ENCODE peak calls at places on chromosomes 16 and 17, in seven cellular contexts. One of them, this sample, is unnamed.

GRCh38 chr16:72066747-72067146 is 3.7 kb downstream of the HPR start:
- DNase-seq in fibroblast of the conjunctiva: peak
- DNase-seq in EL: peak
- DNase-seq in GM12891: no peak
- DNase-seq in HTR-8/SVneo: peak
- DNase-seq in CD4-positive, CD25-positive, alpha-beta regulatory T cell: peak
- DNase-seq in mesothelial cell of epicardium: no peak
- DNase-seq in this sample: no peak

GRCh38 chr17:40651939-40652338 is 4.3 kb upstream of the SMARCE1 start:
- DNase-seq in fibroblast of the conjunctiva: no peak
- DNase-seq in EL: no peak
- DNase-seq in GM12891: no peak
- DNase-seq in HTR-8/SVneo: no peak
- DNase-seq in CD4-positive, CD25-positive, alpha-beta regulatory T cell: no peak
- DNase-seq in mesothelial cell of epicardium: no peak
- DNase-seq in this sample: no peak

GRCh38 chr17:54971147-54971546 is 2.6 kb downstream of the STXBP4 start:
- DNase-seq in fibroblast of the conjunctiva: no peak
- DNase-seq in EL: no peak
- DNase-seq in GM12891: no peak
- DNase-seq in HTR-8/SVneo: no peak
- DNase-seq in CD4-positive, CD25-positive, alpha-beta regulatory T cell: no peak
- DNase-seq in mesothelial cell of epicardium: no peak
- DNase-seq in this sample: no peak

GRCh38 chr17:57566724-57567123 is 178.4 kb downstream of the CCDC182 start:
- DNase-seq in fibroblast of the conjunctiva: no peak
- DNase-seq in EL: no peak
- DNase-seq in GM12891: no peak
- DNase-seq in HTR-8/SVneo: no peak
- DNase-seq in CD4-positive, CD25-positive, alpha-beta regulatory T cell: no peak
- DNase-seq in mesothelial cell of epicardium: no peak
- DNase-seq in this sample: no peak

GRCh38 chr17:39612935-39613465 is 5.3 kb upstream of the NEUROD2 start:
- DNase-seq in fibroblast of the conjunctiva: no peak
- DNase-seq in EL: no peak
- DNase-seq in GM12891: no peak
- DNase-seq in HTR-8/SVneo: no peak
- DNase-seq in CD4-positive, CD25-positive, alpha-beta regulatory T cell: no peak
- DNase-seq in mesothelial cell of epicardium: no peak
- DNase-seq in this sample: no peak

GRCh38 chr16:23896832-23897821 is 61.3 kb downstream of the PRKCB start:
- DNase-seq in fibroblast of the conjunctiva: no peak
- DNase-seq in EL: no peak
- DNase-seq in GM12891: no peak
- DNase-seq in HTR-8/SVneo: no peak
- DNase-seq in CD4-positive, CD25-positive, alpha-beta regulatory T cell: peak
- DNase-seq in mesothelial cell of epicardium: no peak
- DNase-seq in this sample: no peak

GRCh38 chr16:11604783-11605563 is 18.3 kb upstream of the LITAF start:
- DNase-seq in fibroblast of the conjunctiva: no peak
- DNase-seq in EL: no peak
- DNase-seq in GM12891: no peak
- DNase-seq in HTR-8/SVneo: no peak
- DNase-seq in CD4-positive, CD25-positive, alpha-beta regulatory T cell: no peak
- DNase-seq in mesothelial cell of epicardium: no peak
- DNase-seq in this sample: no peak

GRCh38 chr16:27321013-27321960 is 7.5 kb downstream of the IL4R start:
- DNase-seq in fibroblast of the conjunctiva: no peak
- DNase-seq in EL: no peak
- DNase-seq in GM12891: no peak
- DNase-seq in HTR-8/SVneo: no peak
- DNase-seq in CD4-positive, CD25-positive, alpha-beta regulatory T cell: no peak
- DNase-seq in mesothelial cell of epicardium: no peak
- DNase-seq in this sample: no peak

GRCh38 chr17:76446449-76447231 is 6.3 kb downstream of the UBE2O start:
- DNase-seq in fibroblast of the conjunctiva: no peak
- DNase-seq in EL: peak
- DNase-seq in GM12891: no peak
- DNase-seq in HTR-8/SVneo: peak
- DNase-seq in CD4-positive, CD25-positive, alpha-beta regulatory T cell: no peak
- DNase-seq in mesothelial cell of epicardium: no peak
- DNase-seq in this sample: peak

GRCh38 chr17:81397314-81398169 is 2.3 kb downstream of the BAHCC1 start:
- DNase-seq in fibroblast of the conjunctiva: no peak
- DNase-seq in EL: peak
- DNase-seq in GM12891: no peak
- DNase-seq in HTR-8/SVneo: no peak
- DNase-seq in CD4-positive, CD25-positive, alpha-beta regulatory T cell: no peak
- DNase-seq in mesothelial cell of epicardium: no peak
- DNase-seq in this sample: no peak

GRCh38 chr17:61571624-61572023 is 19.4 kb downstream of the NACA2 start:
- DNase-seq in fibroblast of the conjunctiva: no peak
- DNase-seq in EL: no peak
- DNase-seq in GM12891: no peak
- DNase-seq in HTR-8/SVneo: no peak
- DNase-seq in CD4-positive, CD25-positive, alpha-beta regulatory T cell: no peak
- DNase-seq in mesothelial cell of epicardium: no peak
- DNase-seq in this sample: no peak